ENCODE peak calls at places on chromosomes 5 and 9, in seven cellular contexts. One of them, this sample, is unnamed.

GRCh38 chr9:95071925-95072324 is 245.6 kb downstream of the FANCC start:
- DNase-seq in endothelial cell: no peak
- DNase-seq in CD8-positive, alpha-beta T cell: no peak
- DNase-seq in activated CD4-positive, alpha-beta T cell treated with anti-CD3 and anti-CD28 coated beads, Interleukin-2, amount 10 ng/mL, durations not matched to agents 24 days and 14 days: no peak
- DNase-seq in ELR: no peak
- DNase-seq in mucosa of gallbladder: no peak
- DNase-seq in transverse colon: no peak
- DNase-seq in this sample: no peak

GRCh38 chr5:143494162-143494561 is 90.7 kb upstream of the NR3C1 start:
- DNase-seq in ELR: peak
- DNase-seq in mucosa of gallbladder: no peak
- DNase-seq in activated CD4-positive, alpha-beta T cell treated with anti-CD3 and anti-CD28 coated beads, Interleukin-2, amount 10 ng/mL, durations not matched to agents 24 days and 14 days: no peak
- DNase-seq in CD8-positive, alpha-beta T cell: no peak
- DNase-seq in endothelial cell: no peak
- DNase-seq in transverse colon: no peak
- DNase-seq in this sample: no peak

GRCh38 chr9:38421498-38422211 is 2.6 kb downstream of the IGFBPL1 start:
- DNase-seq in ELR: no peak
- DNase-seq in transverse colon: no peak
- DNase-seq in endothelial cell: no peak
- DNase-seq in CD8-positive, alpha-beta T cell: no peak
- DNase-seq in activated CD4-positive, alpha-beta T cell treated with anti-CD3 and anti-CD28 coated beads, Interleukin-2, amount 10 ng/mL, durations not matched to agents 24 days and 14 days: no peak
- DNase-seq in mucosa of gallbladder: no peak
- DNase-seq in this sample: no peak

GRCh38 chr5:94793113-94793815 is 174.8 kb downstream of the SLF1 start:
- DNase-seq in endothelial cell: no peak
- DNase-seq in ELR: peak
- DNase-seq in transverse colon: no peak
- DNase-seq in mucosa of gallbladder: no peak
- DNase-seq in activated CD4-positive, alpha-beta T cell treated with anti-CD3 and anti-CD28 coated beads, Interleukin-2, amount 10 ng/mL, durations not matched to agents 24 days and 14 days: peak
- DNase-seq in CD8-positive, alpha-beta T cell: no peak
- DNase-seq in this sample: no peak

GRCh38 chr9:132592451-132592850 is 10.0 kb downstream of the BARHL1 start:
- DNase-seq in activated CD4-positive, alpha-beta T cell treated with anti-CD3 and anti-CD28 coated beads, Interleukin-2, amount 10 ng/mL, durations not matched to agents 24 days and 14 days: no peak
- DNase-seq in endothelial cell: no peak
- DNase-seq in transverse colon: no peak
- DNase-seq in CD8-positive, alpha-beta T cell: no peak
- DNase-seq in mucosa of gallbladder: no peak
- DNase-seq in ELR: no peak
- DNase-seq in this sample: no peak

GRCh38 chr5:104053057-104053666 is 490.6 kb upstream of the NUDT12 start:
- DNase-seq in CD8-positive, alpha-beta T cell: no peak
- DNase-seq in transverse colon: no peak
- DNase-seq in activated CD4-positive, alpha-beta T cell treated with anti-CD3 and anti-CD28 coated beads, Interleukin-2, amount 10 ng/mL, durations not matched to agents 24 days and 14 days: no peak
- DNase-seq in mucosa of gallbladder: no peak
- DNase-seq in ELR: no peak
- DNase-seq in endothelial cell: no peak
- DNase-seq in this sample: no peak

GRCh38 chr5:157328277-157328912 is 62.5 kb downstream of the CYFIP2 start:
- DNase-seq in endothelial cell: peak
- DNase-seq in mucosa of gallbladder: peak
- DNase-seq in CD8-positive, alpha-beta T cell: peak
- DNase-seq in ELR: peak
- DNase-seq in activated CD4-positive, alpha-beta T cell treated with anti-CD3 and anti-CD28 coated beads, Interleukin-2, amount 10 ng/mL, durations not matched to agents 24 days and 14 days: peak
- DNase-seq in transverse colon: peak
- DNase-seq in this sample: peak

GRCh38 chr9:18238254-18238653 is 235.7 kb upstream of the ADAMTSL1 start:
- DNase-seq in endothelial cell: no peak
- DNase-seq in CD8-positive, alpha-beta T cell: no peak
- DNase-seq in activated CD4-positive, alpha-beta T cell treated with anti-CD3 and anti-CD28 coated beads, Interleukin-2, amount 10 ng/mL, durations not matched to agents 24 days and 14 days: no peak
- DNase-seq in transverse colon: no peak
- DNase-seq in mucosa of gallbladder: no peak
- DNase-seq in ELR: peak
- DNase-seq in this sample: no peak

GRCh38 chr5:134509308-134510040 is 16.0 kb upstream of the JADE2 start:
- DNase-seq in mucosa of gallbladder: no peak
- DNase-seq in ELR: peak
- DNase-seq in CD8-positive, alpha-beta T cell: no peak
- DNase-seq in endothelial cell: no peak
- DNase-seq in transverse colon: no peak
- DNase-seq in activated CD4-positive, alpha-beta T cell treated with anti-CD3 and anti-CD28 coated beads, Interleukin-2, amount 10 ng/mL, durations not matched to agents 24 days and 14 days: no peak
- DNase-seq in this sample: peak

GRCh38 chr5:79858097-79858723 is 132.9 kb downstream of the MTX3 start:
- DNase-seq in mucosa of gallbladder: peak
- DNase-seq in CD8-positive, alpha-beta T cell: peak
- DNase-seq in transverse colon: peak
- DNase-seq in endothelial cell: peak
- DNase-seq in ELR: peak
- DNase-seq in activated CD4-positive, alpha-beta T cell treated with anti-CD3 and anti-CD28 coated beads, Interleukin-2, amount 10 ng/mL, durations not matched to agents 24 days and 14 days: peak
- DNase-seq in this sample: peak

GRCh38 chr9:71048271-71048670 is 73.2 kb downstream of the TRPM3 start:
- DNase-seq in transverse colon: no peak
- DNase-seq in endothelial cell: no peak
- DNase-seq in mucosa of gallbladder: no peak
- DNase-seq in ELR: no peak
- DNase-seq in CD8-positive, alpha-beta T cell: no peak
- DNase-seq in activated CD4-positive, alpha-beta T cell treated with anti-CD3 and anti-CD28 coated beads, Interleukin-2, amount 10 ng/mL, durations not matched to agents 24 days and 14 days: no peak
- DNase-seq in this sample: no peak

GRCh38 chr5:56638061-56638621 is 177.2 kb upstream of the MAP3K1 start:
- DNase-seq in ELR: no peak
- DNase-seq in endothelial cell: no peak
- DNase-seq in transverse colon: no peak
- DNase-seq in CD8-positive, alpha-beta T cell: no peak
- DNase-seq in activated CD4-positive, alpha-beta T cell treated with anti-CD3 and anti-CD28 coated beads, Interleukin-2, amount 10 ng/mL, durations not matched to agents 24 days and 14 days: no peak
- DNase-seq in mucosa of gallbladder: peak
- DNase-seq in this sample: peak

GRCh38 chr5:59264641-59265245 is 628.8 kb downstream of the PDE4D start:
- DNase-seq in endothelial cell: no peak
- DNase-seq in ELR: no peak
- DNase-seq in CD8-positive, alpha-beta T cell: no peak
- DNase-seq in activated CD4-positive, alpha-beta T cell treated with anti-CD3 and anti-CD28 coated beads, Interleukin-2, amount 10 ng/mL, durations not matched to agents 24 days and 14 days: no peak
- DNase-seq in mucosa of gallbladder: no peak
- DNase-seq in transverse colon: no peak
- DNase-seq in this sample: no peak

GRCh38 chr5:71971862-71972261 is 135.4 kb upstream of the MAP1B start:
- DNase-seq in endothelial cell: no peak
- DNase-seq in mucosa of gallbladder: no peak
- DNase-seq in CD8-positive, alpha-beta T cell: no peak
- DNase-seq in ELR: no peak
- DNase-seq in activated CD4-positive, alpha-beta T cell treated with anti-CD3 and anti-CD28 coated beads, Interleukin-2, amount 10 ng/mL, durations not matched to agents 24 days and 14 days: no peak
- DNase-seq in transverse colon: no peak
- DNase-seq in this sample: no peak

GRCh38 chr9:116549061-116549664 is 137.9 kb upstream of the TRIM32 start:
- DNase-seq in mucosa of gallbladder: peak
- DNase-seq in transverse colon: peak
- DNase-seq in CD8-positive, alpha-beta T cell: no peak
- DNase-seq in activated CD4-positive, alpha-beta T cell treated with anti-CD3 and anti-CD28 coated beads, Interleukin-2, amount 10 ng/mL, durations not matched to agents 24 days and 14 days: no peak
- DNase-seq in endothelial cell: peak
- DNase-seq in ELR: peak
- DNase-seq in this sample: peak

GRCh38 chr9:98062161-98062560 is 5.6 kb downstream of the NANS start:
- DNase-seq in endothelial cell: no peak
- DNase-seq in activated CD4-positive, alpha-beta T cell treated with anti-CD3 and anti-CD28 coated beads, Interleukin-2, amount 10 ng/mL, durations not matched to agents 24 days and 14 days: no peak
- DNase-seq in mucosa of gallbladder: no peak
- DNase-seq in ELR: no peak
- DNase-seq in CD8-positive, alpha-beta T cell: no peak
- DNase-seq in transverse colon: no peak
- DNase-seq in this sample: no peak

GRCh38 chr5:32325067-32325466 is 12.3 kb upstream of the MTMR12 start:
- DNase-seq in CD8-positive, alpha-beta T cell: no peak
- DNase-seq in mucosa of gallbladder: no peak
- DNase-seq in transverse colon: no peak
- DNase-seq in ELR: no peak
- DNase-seq in endothelial cell: no peak
- DNase-seq in activated CD4-positive, alpha-beta T cell treated with anti-CD3 and anti-CD28 coated beads, Interleukin-2, amount 10 ng/mL, durations not matched to agents 24 days and 14 days: no peak
- DNase-seq in this sample: no peak

GRCh38 chr9:6552738-6553121 is 92.8 kb downstream of the GLDC start:
- DNase-seq in CD8-positive, alpha-beta T cell: no peak
- DNase-seq in transverse colon: no peak
- DNase-seq in ELR: peak
- DNase-seq in mucosa of gallbladder: no peak
- DNase-seq in endothelial cell: no peak
- DNase-seq in activated CD4-positive, alpha-beta T cell treated with anti-CD3 and anti-CD28 coated beads, Interleukin-2, amount 10 ng/mL, durations not matched to agents 24 days and 14 days: no peak
- DNase-seq in this sample: no peak

GRCh38 chr5:100723229-100723628 is 179.9 kb downstream of the ST8SIA4 start:
- DNase-seq in transverse colon: no peak
- DNase-seq in endothelial cell: no peak
- DNase-seq in ELR: no peak
- DNase-seq in CD8-positive, alpha-beta T cell: no peak
- DNase-seq in activated CD4-positive, alpha-beta T cell treated with anti-CD3 and anti-CD28 coated beads, Interleukin-2, amount 10 ng/mL, durations not matched to agents 24 days and 14 days: no peak
- DNase-seq in mucosa of gallbladder: no peak
- DNase-seq in this sample: no peak

GRCh38 chr9:21579209-21579608 is 97.1 kb upstream of the IFNE start:
- DNase-seq in ELR: peak
- DNase-seq in endothelial cell: no peak
- DNase-seq in CD8-positive, alpha-beta T cell: peak
- DNase-seq in mucosa of gallbladder: no peak
- DNase-seq in transverse colon: no peak
- DNase-seq in activated CD4-positive, alpha-beta T cell treated with anti-CD3 and anti-CD28 coated beads, Interleukin-2, amount 10 ng/mL, durations not matched to agents 24 days and 14 days: peak
- DNase-seq in this sample: no peak

GRCh38 chr5:154486427-154486866 is 8.4 kb upstream of the HAND1 start:
- DNase-seq in transverse colon: no peak
- DNase-seq in mucosa of gallbladder: no peak
- DNase-seq in ELR: no peak
- DNase-seq in activated CD4-positive, alpha-beta T cell treated with anti-CD3 and anti-CD28 coated beads, Interleukin-2, amount 10 ng/mL, durations not matched to agents 24 days and 14 days: no peak
- DNase-seq in endothelial cell: no peak
- DNase-seq in CD8-positive, alpha-beta T cell: no peak
- DNase-seq in this sample: no peak

GRCh38 chr5:133950821-133951612 is 17.4 kb downstream of the C5orf15 start:
- DNase-seq in mucosa of gallbladder: no peak
- DNase-seq in endothelial cell: no peak
- DNase-seq in ELR: no peak
- DNase-seq in activated CD4-positive, alpha-beta T cell treated with anti-CD3 and anti-CD28 coated beads, Interleukin-2, amount 10 ng/mL, durations not matched to agents 24 days and 14 days: no peak
- DNase-seq in CD8-positive, alpha-beta T cell: no peak
- DNase-seq in transverse colon: no peak
- DNase-seq in this sample: no peak

GRCh38 chr5:113270081-113270480 is 164.7 kb downstream of the TSSK1B start:
- DNase-seq in transverse colon: no peak
- DNase-seq in CD8-positive, alpha-beta T cell: no peak
- DNase-seq in mucosa of gallbladder: no peak
- DNase-seq in activated CD4-positive, alpha-beta T cell treated with anti-CD3 and anti-CD28 coated beads, Interleukin-2, amount 10 ng/mL, durations not matched to agents 24 days and 14 days: no peak
- DNase-seq in endothelial cell: no peak
- DNase-seq in ELR: no peak
- DNase-seq in this sample: no peak

GRCh38 chr9:106864533-106865143 is 1.7 kb downstream of the ZNF462 start:
- DNase-seq in activated CD4-positive, alpha-beta T cell treated with anti-CD3 and anti-CD28 coated beads, Interleukin-2, amount 10 ng/mL, durations not matched to agents 24 days and 14 days: peak
- DNase-seq in mucosa of gallbladder: no peak
- DNase-seq in CD8-positive, alpha-beta T cell: no peak
- DNase-seq in endothelial cell: no peak
- DNase-seq in transverse colon: no peak
- DNase-seq in ELR: peak
- DNase-seq in this sample: no peak

GRCh38 chr9:86413966-86414880 is 60.0 kb upstream of the TUT7 start:
- DNase-seq in CD8-positive, alpha-beta T cell: no peak
- DNase-seq in ELR: peak
- DNase-seq in transverse colon: no peak
- DNase-seq in mucosa of gallbladder: no peak
- DNase-seq in endothelial cell: no peak
- DNase-seq in activated CD4-positive, alpha-beta T cell treated with anti-CD3 and anti-CD28 coated beads, Interleukin-2, amount 10 ng/mL, durations not matched to agents 24 days and 14 days: peak
- DNase-seq in this sample: no peak

GRCh38 chr9:7779201-7779600 is 20.4 kb downstream of the DMAC1 start:
- DNase-seq in transverse colon: no peak
- DNase-seq in mucosa of gallbladder: no peak
- DNase-seq in CD8-positive, alpha-beta T cell: no peak
- DNase-seq in endothelial cell: no peak
- DNase-seq in activated CD4-positive, alpha-beta T cell treated with anti-CD3 and anti-CD28 coated beads, Interleukin-2, amount 10 ng/mL, durations not matched to agents 24 days and 14 days: no peak
- DNase-seq in ELR: no peak
- DNase-seq in this sample: no peak

GRCh38 chr5:91486638-91487037 is 103.5 kb upstream of the ARRDC3 start:
- DNase-seq in CD8-positive, alpha-beta T cell: no peak
- DNase-seq in activated CD4-positive, alpha-beta T cell treated with anti-CD3 and anti-CD28 coated beads, Interleukin-2, amount 10 ng/mL, durations not matched to agents 24 days and 14 days: no peak
- DNase-seq in transverse colon: no peak
- DNase-seq in endothelial cell: no peak
- DNase-seq in mucosa of gallbladder: no peak
- DNase-seq in ELR: peak
- DNase-seq in this sample: no peak

GRCh38 chr5:120604898-120605297 is 140.8 kb downstream of the PRR16 start:
- DNase-seq in mucosa of gallbladder: no peak
- DNase-seq in activated CD4-positive, alpha-beta T cell treated with anti-CD3 and anti-CD28 coated beads, Interleukin-2, amount 10 ng/mL, durations not matched to agents 24 days and 14 days: no peak
- DNase-seq in ELR: peak
- DNase-seq in CD8-positive, alpha-beta T cell: no peak
- DNase-seq in endothelial cell: no peak
- DNase-seq in transverse colon: no peak
- DNase-seq in this sample: no peak

GRCh38 chr9:65432051-65432450 is 147.0 kb upstream of the FOXD4L5 start:
- DNase-seq in mucosa of gallbladder: no peak
- DNase-seq in ELR: no peak
- DNase-seq in CD8-positive, alpha-beta T cell: no peak
- DNase-seq in transverse colon: no peak
- DNase-seq in activated CD4-positive, alpha-beta T cell treated with anti-CD3 and anti-CD28 coated beads, Interleukin-2, amount 10 ng/mL, durations not matched to agents 24 days and 14 days: no peak
- DNase-seq in endothelial cell: no peak
- DNase-seq in this sample: no peak

GRCh38 chr5:170267431-170268152 is 30.0 kb downstream of the LCP2 start:
- DNase-seq in endothelial cell: peak
- DNase-seq in transverse colon: peak
- DNase-seq in activated CD4-positive, alpha-beta T cell treated with anti-CD3 and anti-CD28 coated beads, Interleukin-2, amount 10 ng/mL, durations not matched to agents 24 days and 14 days: peak
- DNase-seq in CD8-positive, alpha-beta T cell: peak
- DNase-seq in mucosa of gallbladder: peak
- DNase-seq in ELR: peak
- DNase-seq in this sample: peak

GRCh38 chr5:150184006-150184405 is 5.9 kb upstream of the SLC6A7 start:
- DNase-seq in CD8-positive, alpha-beta T cell: no peak
- DNase-seq in mucosa of gallbladder: no peak
- DNase-seq in activated CD4-positive, alpha-beta T cell treated with anti-CD3 and anti-CD28 coated beads, Interleukin-2, amount 10 ng/mL, durations not matched to agents 24 days and 14 days: no peak
- DNase-seq in ELR: no peak
- DNase-seq in transverse colon: no peak
- DNase-seq in endothelial cell: no peak
- DNase-seq in this sample: no peak

GRCh38 chr9:133991211-133991921 is 758 bp downstream of the VAV2 start:
- DNase-seq in activated CD4-positive, alpha-beta T cell treated with anti-CD3 and anti-CD28 coated beads, Interleukin-2, amount 10 ng/mL, durations not matched to agents 24 days and 14 days: no peak
- DNase-seq in CD8-positive, alpha-beta T cell: no peak
- DNase-seq in transverse colon: peak
- DNase-seq in ELR: peak
- DNase-seq in endothelial cell: peak
- DNase-seq in mucosa of gallbladder: no peak
- DNase-seq in this sample: no peak

GRCh38 chr9:22039258-22039657 is 30.2 kb upstream of the CDKN2B start:
- DNase-seq in ELR: no peak
- DNase-seq in endothelial cell: no peak
- DNase-seq in activated CD4-positive, alpha-beta T cell treated with anti-CD3 and anti-CD28 coated beads, Interleukin-2, amount 10 ng/mL, durations not matched to agents 24 days and 14 days: no peak
- DNase-seq in CD8-positive, alpha-beta T cell: no peak
- DNase-seq in transverse colon: no peak
- DNase-seq in mucosa of gallbladder: no peak
- DNase-seq in this sample: no peak

GRCh38 chr9:131395745-131396479 is 2.0 kb downstream of the PRRC2B start:
- DNase-seq in transverse colon: no peak
- DNase-seq in activated CD4-positive, alpha-beta T cell treated with anti-CD3 and anti-CD28 coated beads, Interleukin-2, amount 10 ng/mL, durations not matched to agents 24 days and 14 days: peak
- DNase-seq in endothelial cell: no peak
- DNase-seq in mucosa of gallbladder: no peak
- DNase-seq in CD8-positive, alpha-beta T cell: no peak
- DNase-seq in ELR: peak
- DNase-seq in this sample: no peak

GRCh38 chr5:60339691-60340191 is 360.2 kb downstream of the DEPDC1B start:
- DNase-seq in ELR: no peak
- DNase-seq in endothelial cell: no peak
- DNase-seq in CD8-positive, alpha-beta T cell: no peak
- DNase-seq in activated CD4-positive, alpha-beta T cell treated with anti-CD3 and anti-CD28 coated beads, Interleukin-2, amount 10 ng/mL, durations not matched to agents 24 days and 14 days: no peak
- DNase-seq in transverse colon: no peak
- DNase-seq in mucosa of gallbladder: no peak
- DNase-seq in this sample: no peak

GRCh38 chr5:111859533-111860270 is 102.7 kb upstream of the NREP start:
- DNase-seq in CD8-positive, alpha-beta T cell: no peak
- DNase-seq in endothelial cell: no peak
- DNase-seq in mucosa of gallbladder: no peak
- DNase-seq in transverse colon: no peak
- DNase-seq in ELR: peak
- DNase-seq in activated CD4-positive, alpha-beta T cell treated with anti-CD3 and anti-CD28 coated beads, Interleukin-2, amount 10 ng/mL, durations not matched to agents 24 days and 14 days: no peak
- DNase-seq in this sample: no peak

This sample was measured in body of pancreas.